ENCODE peak calls at places on chromosomes 6 and 20, in six cellular contexts. T is stimulated activated CD4-positive, alpha-beta T cell treated with anti-CD3 and anti-CD28 coated beads, Interleukin-4, amount 100 ng/mL, for 4 hours; W is ascending aorta; V is body of pancreas; N is CD8-positive, alpha-beta memory T cell; R is stomach. Q is an unnamed sample.

GRCh38 chr6:27810768-27811298 is 101.4 kb downstream of the OR2B2 start:
- DNase-seq in T (no peak), V (no peak), W (no peak), N (no peak), R (no peak), Q (no peak)

GRCh38 chr20:35339007-35339406 is 46.8 kb upstream of the FAM83C start:
- DNase-seq in R (no peak), W (no peak), T (no peak), V (no peak), N (no peak), Q (peak)

GRCh38 chr6:153160221-153160620 is 29.1 kb upstream of the RGS17 start:
- DNase-seq in T (no peak), V (no peak), N (no peak), R (no peak), W (no peak), Q (no peak)

GRCh38 chr20:62364911-62365736 is 2.0 kb downstream of the LAMA5 start:
- DNase-seq in W (peak), R (peak), T (no peak), V (peak), N (no peak), Q (no peak)

GRCh38 chr6:165987483-165988305 is 180.0 kb downstream of the TBXT start:
- DNase-seq in N (no peak), R (peak), V (peak), T (no peak), W (peak), Q (peak)

GRCh38 chr6:89482136-89482535 is 49.2 kb downstream of the ANKRD6 start:
- DNase-seq in R (no peak), T (no peak), V (no peak), W (no peak), N (no peak), Q (no peak)

GRCh38 chr20:45301824-45302251 is 4.8 kb upstream of the RBPJL start:
- DNase-seq in V (no peak), T (no peak), N (no peak), R (no peak), W (no peak), Q (no peak)

GRCh38 chr20:10428008-10428407 is 6.0 kb downstream of the MKKS start:
- DNase-seq in T (no peak), V (no peak), N (no peak), R (no peak), W (no peak), Q (no peak)

GRCh38 chr6:15948930-15949900 is 179.7 kb upstream of the MYLIP start:
- DNase-seq in R (peak), W (no peak), V (peak), N (no peak), T (no peak), Q (no peak)

GRCh38 chr6:156808287-156808686 is 31.1 kb downstream of the ARID1B start:
- DNase-seq in N (no peak), W (no peak), T (no peak), V (peak), R (no peak), Q (no peak)

GRCh38 chr6:122717350-122717749 is 62.2 kb upstream of the FABP7 start:
- DNase-seq in R (no peak), V (no peak), T (no peak), N (no peak), W (no peak), Q (peak)

GRCh38 chr20:41094656-41095055 is 42.7 kb upstream of the PLCG1 start:
- DNase-seq in W (no peak), T (no peak), V (no peak), N (no peak), R (no peak), Q (no peak)

GRCh38 chr20:58251979-58252591 is 23.6 kb upstream of the ANKRD60 start:
- DNase-seq in R (no peak), N (no peak), V (no peak), T (no peak), W (no peak), Q (peak)

GRCh38 chr6:132227937-132228336 is 173.3 kb downstream of the MOXD1 start:
- DNase-seq in N (no peak), R (no peak), T (no peak), V (no peak), W (no peak), Q (peak)

Q was measured in astrocyte of the cerebellum.